ENCODE peak calls at places on chromosomes 2 and 18, in four cellular contexts. J is heart right ventricle, Q is lower lobe of right lung, E is Peyer's patch. S is an unnamed sample. For H3K4me1, the result is how much of the 10 kb centered on the place peaks cover.

GRCh38 chr2:162974771-162975170 is 136.2 kb upstream of the KCNH7 start:
- DNase-seq in J (no peak), Q (no peak), E (no peak), S (no peak)

GRCh38 chr2:28296904-28297303 is 95.8 kb upstream of the FOSL2 start:
- DNase-seq in Q (no peak), E (no peak), J (no peak), S (no peak)

GRCh38 chr2:28772351-28772750 is 20.7 kb downstream of the PPP1CB start:
- DNase-seq in E (no peak), J (no peak), Q (no peak), S (no peak)

GRCh38 chr2:238487652-238488346 is 61.1 kb downstream of the ASB1 start:
- DNase-seq in J (no peak), Q (no peak), E (no peak), S (no peak)

GRCh38 chr2:105431367-105432088 is 32.7 kb upstream of the FHL2 start:
- DNase-seq in E (no peak), J (peak), Q (no peak), S (no peak)

GRCh38 chr2:31429759-31430438 is 15.4 kb upstream of the XDH start:
- DNase-seq in Q (no peak), E (no peak), J (no peak), S (no peak)

GRCh38 chr18:60892855-60893254 is 440.4 kb upstream of the CDH20 start:
- DNase-seq in J (no peak), E (no peak), Q (no peak), S (no peak)

GRCh38 chr18:63844254-63844653 is 43.3 kb upstream of the SERPINB2 start:
- DNase-seq in J (no peak), Q (no peak), E (no peak), S (no peak)

GRCh38 chr2:236862961-236863728 is 222.5 kb upstream of the COPS8 start:
- DNase-seq in J (no peak), E (no peak), Q (no peak), S (peak)

GRCh38 chr2:236337465-236338325 is 73.5 kb upstream of the ASB18 start:
- DNase-seq in Q (no peak), E (no peak), J (no peak), S (no peak)

GRCh38 chr2:202067589-202067988 is 5.5 kb upstream of the KIAA2012 start:
- DNase-seq in Q (no peak), J (no peak), E (no peak), S (no peak)

GRCh38 chr2:84029903-84030559 is 429.0 kb downstream of the SUCLG1 start:
- DNase-seq in J (no peak), Q (no peak), E (no peak), S (no peak)

GRCh38 chr18:8586956-8587355 is 22.3 kb upstream of the RAB12 start:
- DNase-seq in J (no peak), Q (no peak), E (no peak), S (no peak)

GRCh38 chr2:211367252-211367651 is 810.9 kb downstream of the CPS1 start:
- DNase-seq in E (no peak), Q (no peak), J (no peak), S (no peak)

GRCh38 chr2:3519255-3520190 is at the start of gene ADI1:
- DNase-seq in Q (peak), J (peak), E (peak), S (peak)

GRCh38 chr18:70380915-70381896 is 92.4 kb downstream of the SOCS6 start:
- DNase-seq in J (peak), Q (no peak), E (peak), S (no peak)
- H3K4me1 ChIP-seq in J (under half), Q (under half), E (under half), S (under half)

GRCh38 chr2:134926231-134926931 is 7.8 kb downstream of the CCNT2 start:
- DNase-seq in Q (no peak), J (no peak), E (no peak), S (no peak)

GRCh38 chr2:134932864-134933526 is 14.4 kb downstream of the CCNT2 start:
- DNase-seq in E (no peak), J (no peak), Q (no peak), S (no peak)

GRCh38 chr2:134924912-134925311 is 6.3 kb downstream of the CCNT2 start:
- DNase-seq in J (no peak), Q (no peak), E (no peak), S (no peak)

GRCh38 chr2:134927195-134927594 is 8.6 kb downstream of the CCNT2 start:
- DNase-seq in E (no peak), Q (no peak), J (no peak), S (no peak)
- H3K4me1 ChIP-seq in E (under half), Q (half or more), J (half or more), S (under half)

GRCh38 chr2:11254100-11254536 is 90.3 kb downstream of the ROCK2 start:
- DNase-seq in J (no peak), Q (no peak), E (no peak), S (no peak)

GRCh38 chr2:11256166-11256565 is 88.3 kb downstream of the ROCK2 start:
- DNase-seq in E (no peak), Q (no peak), J (no peak), S (no peak)

GRCh38 chr2:11257983-11258382 is 86.5 kb downstream of the ROCK2 start:
- DNase-seq in J (no peak), Q (no peak), E (no peak), S (no peak)

GRCh38 chr2:11260979-11261378 is 83.5 kb downstream of the ROCK2 start:
- DNase-seq in Q (no peak), E (no peak), J (no peak), S (no peak)

DNA sequence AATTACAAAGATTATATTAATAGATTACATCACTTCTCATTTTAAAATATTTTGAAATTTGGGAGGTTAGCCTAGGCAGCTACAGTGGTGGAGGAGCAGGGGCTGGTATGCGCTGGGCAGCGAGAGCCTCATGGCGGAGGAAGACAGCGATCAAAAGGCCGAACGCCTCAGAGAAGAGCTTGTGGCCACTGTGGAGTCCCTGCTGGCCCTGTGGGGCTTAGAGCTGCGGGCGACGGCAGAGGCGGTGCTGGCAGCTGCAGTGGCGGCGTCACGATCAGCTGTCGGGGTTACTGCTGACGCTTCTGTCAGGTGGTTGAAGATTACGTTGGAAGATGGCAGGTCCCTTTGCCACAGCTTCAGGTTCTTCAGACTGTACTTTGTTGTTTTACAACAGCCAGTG is 87.4 kb downstream of the ROCK2 start:
- DNase-seq in E (no peak), Q (no peak), J (no peak), S (no peak)
- H3K4me1 ChIP-seq in E (under half), Q (under half), J (under half), S (under half)

GRCh38 chr2:47014564-47015051 is 99.0 kb upstream of the MCFD2 start:
- DNase-seq in J (no peak), Q (no peak), E (no peak), S (no peak)

GRCh38 chr2:47017541-47017940 is 101.9 kb upstream of the MCFD2 start:
- DNase-seq in J (no peak), E (no peak), Q (no peak), S (no peak)

GRCh38 chr2:47015730-47016129 is 100.1 kb upstream of the MCFD2 start:
- DNase-seq in E (no peak), Q (no peak), J (no peak), S (no peak)

GRCh38 chr2:47015206-47015605 is 99.6 kb upstream of the MCFD2 start:
- DNase-seq in Q (no peak), J (no peak), E (no peak), S (no peak)

GRCh38 chr2:47016172-47016913 is 100.7 kb upstream of the MCFD2 start:
- DNase-seq in J (no peak), E (no peak), Q (peak), S (no peak)
- H3K4me1 ChIP-seq in J (under half), E (under half), Q (under half), S (under half)

GRCh38 chr2:43201497-43201896 is 24.9 kb downstream of the ZFP36L2 start:
- DNase-seq in Q (no peak), J (no peak), E (no peak), S (no peak)

GRCh38 chr2:43199492-43200481 is 26.6 kb downstream of the ZFP36L2 start:
- DNase-seq in J (no peak), Q (no peak), E (no peak), S (no peak)

GRCh38 chr2:43203373-43203772 is 23.0 kb downstream of the ZFP36L2 start:
- DNase-seq in Q (no peak), J (no peak), E (no peak), S (no peak)

GRCh38 chr2:43201016-43201415 is 25.4 kb downstream of the ZFP36L2 start:
- DNase-seq in Q (no peak), E (no peak), J (no peak), S (no peak)

GRCh38 chr2:43202289-43202688 is 24.1 kb downstream of the ZFP36L2 start:
- DNase-seq in J (no peak), Q (no peak), E (no peak), S (no peak)
- H3K4me1 ChIP-seq in J (under half), Q (under half), E (under half), S (under half)

GRCh38 chr2:6917761-6918421 is 679 bp downstream of the RNF144A start:
- DNase-seq in J (no peak), E (no peak), Q (peak), S (no peak)
- H3K4me1 ChIP-seq in J (under half), E (under half), Q (under half), S (under half)

GRCh38 chr2:134406716-134407115 is 152.8 kb downstream of the MGAT5 start:
- DNase-seq in E (no peak), J (no peak), Q (no peak), S (no peak)

GRCh38 chr2:134406311-134406710 is 152.4 kb downstream of the MGAT5 start:
- DNase-seq in Q (no peak), J (no peak), E (no peak), S (no peak)

GRCh38 chr2:134408791-134409190 is 154.9 kb downstream of the MGAT5 start:
- DNase-seq in J (no peak), E (no peak), Q (no peak), S (no peak)

GRCh38 chr2:134408386-134408785 is 154.5 kb downstream of the MGAT5 start:
- DNase-seq in E (no peak), J (no peak), Q (no peak), S (no peak)

DNA sequence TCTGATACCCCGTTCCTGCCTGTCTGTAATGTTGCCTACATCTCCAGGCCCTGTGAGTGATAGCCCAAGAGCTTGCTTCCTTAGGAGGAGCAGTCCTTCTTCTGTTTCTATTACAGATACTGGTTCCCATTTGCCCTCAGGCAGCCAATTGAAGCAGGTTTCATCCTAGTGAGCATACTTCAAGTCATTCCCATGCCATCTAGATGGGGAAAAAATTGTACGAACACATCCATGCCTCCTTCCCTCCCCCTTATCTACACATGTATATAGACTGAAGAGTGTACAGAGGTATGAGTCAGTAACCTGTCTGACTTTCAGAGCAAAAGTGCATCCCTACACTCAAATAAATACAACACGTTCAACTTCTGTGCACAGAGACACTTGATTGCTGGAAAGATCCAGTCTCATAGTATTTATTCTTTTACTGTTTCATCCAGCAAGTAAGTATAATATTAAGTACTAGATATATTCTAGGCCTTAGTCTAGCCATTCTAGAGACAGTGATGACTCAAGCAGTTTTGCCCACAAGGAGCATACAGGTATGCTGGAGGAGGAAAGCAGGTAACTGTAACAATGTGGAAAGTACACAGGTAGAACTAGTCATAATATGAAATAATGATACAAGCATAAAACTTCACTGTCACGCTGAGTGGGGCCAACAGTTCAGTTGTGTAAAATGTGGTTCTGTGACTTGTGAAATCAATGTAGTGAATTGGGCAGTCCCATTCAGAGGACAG is 153.4 kb downstream of the MGAT5 start:
- DNase-seq in Q (no peak), J (no peak), E (no peak), S (no peak)
- H3K4me1 ChIP-seq in Q (under half), J (under half), E (under half), S (under half)

GRCh38 chr2:141029424-141030078 is 1101.3 kb downstream of the LRP1B start:
- DNase-seq in Q (no peak), E (no peak), J (no peak), S (no peak)

GRCh38 chr2:141021611-141022010 is 1109.2 kb downstream of the LRP1B start:
- DNase-seq in J (no peak), E (no peak), Q (no peak), S (no peak)

GRCh38 chr2:141027221-141027620 is 1103.6 kb downstream of the LRP1B start:
- DNase-seq in E (no peak), J (no peak), Q (no peak), S (no peak)
- H3K4me1 ChIP-seq in E (under half), J (under half), Q (under half), S (under half)

GRCh38 chr2:110861616-110862260 is 129.4 kb downstream of the ACOXL start:
- DNase-seq in E (no peak), Q (no peak), J (no peak), S (no peak)
- H3K4me1 ChIP-seq in E (under half), Q (under half), J (under half), S (under half)